ENCODE peak calls at places on chromosome 2, in four cellular contexts. One of them, this sample, is unnamed.

GRCh38 chr2:136025057-136025973 is 39.9 kb upstream of the DARS1 start:
- DNase-seq in NCI-H2081: peak
- DNase-seq in tibial nerve: no peak
- DNase-seq in EH: peak
- DNase-seq in this sample: no peak

GRCh38 chr2:156331572-156332451 is 709 bp downstream of the NR4A2 start:
- DNase-seq in NCI-H2081: peak
- DNase-seq in tibial nerve: peak
- DNase-seq in EH: peak
- DNase-seq in this sample: peak

GRCh38 chr2:239249781-239250180 is 151.0 kb downstream of the HDAC4 start:
- DNase-seq in NCI-H2081: no peak
- DNase-seq in tibial nerve: no peak
- DNase-seq in EH: peak
- DNase-seq in this sample: peak

GRCh38 chr2:88172882-88173281 is 2.7 kb downstream of the THNSL2 start:
- DNase-seq in NCI-H2081: no peak
- DNase-seq in tibial nerve: no peak
- DNase-seq in EH: no peak
- DNase-seq in this sample: no peak

GRCh38 chr2:45045706-45046105 is 36.5 kb upstream of the SIX2 start:
- DNase-seq in NCI-H2081: no peak
- DNase-seq in tibial nerve: no peak
- DNase-seq in EH: peak
- DNase-seq in this sample: peak

GRCh38 chr2:64731746-64732145 is 78.0 kb upstream of the SERTAD2 start:
- DNase-seq in NCI-H2081: no peak
- DNase-seq in tibial nerve: no peak
- DNase-seq in EH: no peak
- DNase-seq in this sample: no peak

GRCh38 chr2:157192445-157193423 is 64.8 kb upstream of the GALNT5 start:
- DNase-seq in NCI-H2081: no peak
- DNase-seq in tibial nerve: no peak
- DNase-seq in EH: no peak
- DNase-seq in this sample: no peak

GRCh38 chr2:48856144-48856543 is 100.6 kb upstream of the LHCGR start:
- DNase-seq in NCI-H2081: no peak
- DNase-seq in tibial nerve: no peak
- DNase-seq in EH: no peak
- DNase-seq in this sample: no peak

GRCh38 chr2:233428008-233428407 is 73.7 kb downstream of the DGKD start:
- DNase-seq in NCI-H2081: no peak
- DNase-seq in tibial nerve: no peak
- DNase-seq in EH: no peak
- DNase-seq in this sample: no peak

GRCh38 chr2:37648316-37649011 is 23.0 kb downstream of the CDC42EP3 start:
- DNase-seq in NCI-H2081: no peak
- DNase-seq in tibial nerve: no peak
- DNase-seq in EH: no peak
- DNase-seq in this sample: no peak

This sample was measured in EL.